ENCODE peak calls at places on chromosomes 13 and 19, in eight cellular contexts. K is uterus, N is ovary, C is adrenal gland, T is heart left ventricle, V is Peyer's patch, D is thyroid gland, L is IMR-90. J is an unnamed sample. For H3K4me1 and H3K27me3, the result is how much of the 10 kb centered on the place peaks cover.

GRCh38 chr19:33432408-33433170 is 59.1 kb downstream of the CEBPG start:
- DNase-seq in C (no peak), K (no peak), N (no peak), T (no peak), L (no peak), V (no peak), D (no peak), J (no peak)

GRCh38 chr19:3618144-3618810 is 8.3 kb downstream of the CACTIN start:
- DNase-seq in T (peak), V (peak), K (peak), N (peak), D (peak), C (peak), L (peak), J (peak)

GRCh38 chr19:20926796-20927195 is 3.7 kb downstream of the ZNF85 start:
- DNase-seq in T (no peak), D (no peak), L (no peak), V (no peak), C (no peak), N (no peak), K (no peak), J (no peak)

GRCh38 chr13:45205124-45205523 is 4.3 kb upstream of the KCTD4 start:
- DNase-seq in T (no peak), N (no peak), K (no peak), D (no peak), L (no peak), C (no peak), V (no peak), J (no peak)

GRCh38 chr19:35725216-35725861 is 7.5 kb downstream of the KMT2B start:
- DNase-seq in K (no peak), V (no peak), C (no peak), T (no peak), D (no peak), L (no peak), N (no peak), J (no peak)

GRCh38 chr19:4516939-4517300 is 1.4 kb downstream of the PLIN4 start:
- DNase-seq in K (no peak), D (no peak), L (no peak), T (peak), C (no peak), N (no peak), V (no peak), J (no peak)

GRCh38 chr19:45638930-45639729 is at the start of gene EML2:
- DNase-seq in D (peak), T (peak), C (no peak), L (no peak), N (peak), K (peak), V (peak), J (peak)

GRCh38 chr13:27607125-27607524 is 13.2 kb downstream of the LNX2 start:
- DNase-seq in L (peak), N (no peak), K (no peak), C (peak), T (no peak), V (no peak), D (no peak), J (no peak)

GRCh38 chr13:71285700-71286099 is 581.3 kb downstream of the DACH1 start:
- DNase-seq in T (no peak), K (no peak), N (no peak), V (no peak), L (no peak), C (no peak), D (no peak), J (no peak)

GRCh38 chr13:109844396-109844795 is 58.0 kb upstream of the IRS2 start:
- DNase-seq in T (no peak), D (peak), L (peak), C (no peak), K (no peak), V (no peak), N (no peak), J (peak)

GRCh38 chr13:30898721-30899188 is 7.3 kb upstream of the MEDAG start:
- DNase-seq in L (peak), T (peak), K (no peak), N (no peak), D (peak), V (no peak), C (peak), J (no peak)

GRCh38 chr19:13001502-13002388 is 6.5 kb downstream of the NFIX start:
- DNase-seq in V (no peak), L (no peak), D (peak), C (peak), K (peak), T (peak), N (peak), J (peak)

GRCh38 chr13:29165840-29166239 is 345.7 kb downstream of the MTUS2 start:
- DNase-seq in N (no peak), D (no peak), T (no peak), K (no peak), L (no peak), C (no peak), V (no peak), J (no peak)

GRCh38 chr13:79988573-79988972 is 352.4 kb downstream of the SPRY2 start:
- DNase-seq in L (peak), K (no peak), D (no peak), N (no peak), T (no peak), V (no peak), C (no peak), J (no peak)

GRCh38 chr13:52713894-52714293 is 25.7 kb downstream of the CNMD start:
- DNase-seq in D (no peak), N (no peak), T (peak), C (peak), K (no peak), V (no peak), L (no peak), J (peak)

GRCh38 chr19:21474671-21475181 is 30.7 kb upstream of the ZNF429 start:
- DNase-seq in K (peak), C (peak), T (peak), N (peak), D (peak), V (peak), L (peak), J (peak)

GRCh38 chr13:35953537-35954206 is 177.5 kb downstream of the DCLK1 start:
- DNase-seq in T (peak), N (peak), V (peak), K (peak), D (peak), L (peak), C (peak), J (peak)

GRCh38 chr13:26623125-26623524 is 65.6 kb downstream of the WASF3 start:
- DNase-seq in L (no peak), T (no peak), D (no peak), N (no peak), C (no peak), K (no peak), V (no peak), J (no peak)

GRCh38 chr19:5824791-5825577 is 14.5 kb downstream of the FUT6 start:
- DNase-seq in K (no peak), D (no peak), V (no peak), L (no peak), N (no peak), T (no peak), C (no peak), J (no peak)

GRCh38 chr13:44854264-44855060 is 134.8 kb downstream of the NUFIP1 start:
- DNase-seq in C (no peak), D (peak), T (peak), V (no peak), L (peak), N (no peak), K (no peak), J (no peak)

GRCh38 chr13:110316196-110316595 is 9.1 kb downstream of the COL4A2 start:
- DNase-seq in T (no peak), N (no peak), V (no peak), C (no peak), D (no peak), L (no peak), K (no peak), J (no peak)

GRCh38 chr19:30049844-30050667 is 108.0 kb downstream of the URI1 start:
- DNase-seq in V (no peak), L (no peak), K (no peak), N (no peak), T (no peak), C (no peak), D (no peak), J (no peak)

GRCh38 chr19:32550666-32551065 is 30.3 kb upstream of the PDCD5 start:
- DNase-seq in N (no peak), T (no peak), K (no peak), D (no peak), V (no peak), L (no peak), C (no peak), J (no peak)

GRCh38 chr19:38381138-38381537 is 6.7 kb downstream of the GGN start:
- DNase-seq in C (no peak), K (no peak), D (no peak), T (no peak), L (no peak), N (no peak), V (no peak), J (no peak)

GRCh38 chr13:26469602-26470001 is 87.9 kb upstream of the WASF3 start:
- DNase-seq in C (no peak), K (no peak), V (no peak), T (no peak), N (no peak), L (no peak), D (no peak), J (no peak)

GRCh38 chr13:102814793-102815192 is 15.9 kb downstream of the BIVM start:
- DNase-seq in K (no peak), D (no peak), C (no peak), N (no peak), L (no peak), T (no peak), V (no peak), J (no peak)

GRCh38 chr13:92187378-92187989 is 789.1 kb downstream of the GPC5 start:
- DNase-seq in C (no peak), K (no peak), T (no peak), L (peak), N (no peak), V (no peak), D (no peak), J (peak)

GRCh38 chr13:100454876-100455275 is 133.7 kb downstream of the GGACT start:
- DNase-seq in V (no peak), N (no peak), T (no peak), C (no peak), D (no peak), K (no peak), L (peak), J (no peak)

GRCh38 chr13:106443625-106444024 is 91.8 kb downstream of the EFNB2 start:
- DNase-seq in C (no peak), D (no peak), L (no peak), K (no peak), V (no peak), T (no peak), N (no peak), J (no peak)

GRCh38 chr13:73299787-73300186 is 241.0 kb downstream of the KLF5 start:
- DNase-seq in L (peak), C (no peak), K (no peak), D (no peak), T (no peak), V (no peak), N (no peak), J (no peak)

GRCh38 chr19:36149673-36150406 is 2.4 kb downstream of the COX7A1 start:
- DNase-seq in V (no peak), N (no peak), D (peak), K (no peak), C (no peak), T (no peak), L (no peak), J (no peak)

GRCh38 chr13:23378009-23378632 is 55.4 kb downstream of the SACS start:
- DNase-seq in L (peak), V (peak), T (peak), K (peak), N (no peak), D (no peak), C (peak), J (no peak)
- H3K4me1 ChIP-seq in L (under half), V (under half), T (under half), K (under half), N (under half), D (under half), C (under half), J (under half)

GRCh38 chr19:49761625-49762311 is 1.3 kb downstream of the TSKS start:
- DNase-seq in K (peak), N (peak), T (peak), L (peak), V (no peak), C (no peak), D (no peak), J (peak)
- TF ChIP-seq POLR2A in K (no peak), N (no peak), T (no peak), L (no peak), V (no peak), C (no peak), D (no peak), J (no peak)

GRCh38 chr13:111548301-111548700 is 227.9 kb downstream of the TEX29 start:
- DNase-seq in L (no peak), V (no peak), K (no peak), T (no peak), D (no peak), C (no peak), N (no peak), J (no peak)
- H3K27me3 ChIP-seq in L (under half), V (under half), K (under half), T (under half), D (under half), C (under half), N (under half), J (under half)

DNA sequence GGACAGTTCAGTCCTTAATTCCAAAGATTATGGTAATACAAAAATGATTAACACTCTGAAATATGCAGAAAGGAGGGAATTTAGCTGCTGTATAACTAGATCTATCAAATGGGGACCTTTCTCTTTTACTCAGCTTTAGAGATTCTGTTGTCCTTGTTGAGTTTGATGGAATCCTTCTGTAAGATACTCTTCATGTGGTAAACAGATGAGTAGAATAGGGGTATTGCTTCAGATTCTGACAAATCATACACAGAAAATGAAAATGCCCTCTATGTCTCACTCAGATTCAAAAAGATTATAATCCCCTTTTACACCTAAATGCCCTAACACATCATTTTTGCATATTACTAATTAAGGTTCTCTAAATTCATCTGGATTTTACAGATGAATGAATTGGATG is 50.7 kb downstream of the ARHGAP35 start:
- DNase-seq in D (no peak), C (no peak), K (no peak), N (no peak), T (no peak), L (no peak), V (no peak), J (no peak)
- H3K4me1 ChIP-seq in D (half or more), C (under half), K (under half), N (under half), T (under half), L (under half), V (under half), J (under half)

GRCh38 chr19:39936020-39936419 is 1.6 kb upstream of the FCGBP start:
- DNase-seq in K (no peak), L (no peak), C (no peak), V (no peak), D (no peak), T (no peak), N (no peak), J (no peak)
- TF ChIP-seq POLR2A in K (no peak), L (no peak), C (no peak), V (no peak), D (no peak), T (no peak), N (no peak), J (no peak)

DNA sequence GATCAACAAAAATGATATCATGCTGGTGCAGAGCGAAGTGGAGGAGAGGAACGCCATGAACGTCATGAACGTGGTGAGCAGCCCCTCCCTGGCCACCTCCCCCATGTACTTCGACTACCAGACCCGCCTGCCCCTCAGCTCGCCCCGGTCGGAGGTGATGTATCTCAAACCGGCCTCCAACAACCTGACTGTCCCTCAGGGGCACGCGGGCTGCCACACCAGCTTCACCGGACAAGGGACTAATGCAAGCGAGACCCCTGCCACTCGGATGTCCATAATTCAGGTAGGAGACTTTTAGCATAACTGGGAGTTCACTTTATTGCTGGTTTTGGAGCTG is 3.3 kb downstream of the PCDH17 start:
- DNase-seq in L (no peak), V (no peak), N (no peak), K (no peak), D (no peak), T (peak), C (peak), J (peak)
- H3K27me3 ChIP-seq in L (under half), V (under half), N (under half), K (under half), D (under half), T (under half), C (under half), J (under half)

GRCh38 chr19:16581971-16582343 is 9.7 kb upstream of the SLC35E1 start:
- DNase-seq in D (no peak), C (peak), L (peak), T (no peak), N (no peak), K (peak), V (no peak), J (no peak)
- H3K4me1 ChIP-seq in D (half or more), C (under half), L (under half), T (under half), N (under half), K (under half), V (under half), J (half or more)

GRCh38 chr19:18204394-18205179 is 745 bp upstream of the RAB3A start:
- DNase-seq in C (no peak), D (no peak), T (no peak), L (no peak), N (peak), V (peak), K (peak), J (no peak)
- TF ChIP-seq POLR2A in C (peak), D (peak), T (no peak), L (peak), N (peak), V (no peak), K (peak), J (peak)